ENCODE peak calls at places on chromosomes 13 and 19, in four cellular contexts. I is SJSA1; Q is effector memory CD4-positive, alpha-beta T cell; Z is CD4-positive, CD25-positive, alpha-beta regulatory T cell. W is an unnamed sample. For H3K4me1, the result is how much of the 10 kb centered on the place peaks cover.

GRCh38 chr19:17255150-17255621 is 9.4 kb downstream of the USHBP1 start:
- DNase-seq in Q (no peak), Z (no peak), I (no peak), W (no peak)

GRCh38 chr19:1122972-1123363 is 19.2 kb downstream of the GPX4 start:
- DNase-seq in I (peak), Q (no peak), Z (no peak), W (no peak)

GRCh38 chr13:36282818-36283432 is 14.7 kb downstream of the CCDC169 start:
- DNase-seq in I (peak), Z (no peak), Q (no peak), W (no peak)

GRCh38 chr13:23628765-23629565 is 58.8 kb downstream of the TNFRSF19 start:
- DNase-seq in I (no peak), Z (no peak), Q (no peak), W (no peak)

GRCh38 chr19:2495651-2496316 is 19.9 kb downstream of the GADD45B start:
- DNase-seq in I (peak), Q (no peak), Z (no peak), W (no peak)

GRCh38 chr19:19670070-19670551 is 1.5 kb downstream of the ZNF101 start:
- DNase-seq in I (no peak), Z (no peak), Q (no peak), W (no peak)

GRCh38 chr19:51572908-51573307 is 1.8 kb downstream of the ZNF175 start:
- DNase-seq in I (no peak), Q (no peak), Z (no peak), W (peak)

GRCh38 chr19:11649941-11650340 is 52.7 kb downstream of the ZNF627 start:
- DNase-seq in I (no peak), Q (no peak), Z (no peak), W (no peak)

GRCh38 chr13:78160793-78161192 is 242.2 kb upstream of the EDNRB start:
- DNase-seq in Q (no peak), Z (no peak), I (peak), W (peak)

GRCh38 chr13:113152894-113153809 is 5.3 kb upstream of the PROZ start:
- DNase-seq in Q (no peak), I (no peak), Z (peak), W (peak)

GRCh38 chr19:2578391-2578826 is 102.5 kb downstream of the GADD45B start:
- DNase-seq in I (peak), Z (no peak), Q (no peak), W (peak)

GRCh38 chr13:111046590-111047141 is 68.4 kb upstream of the ARHGEF7 start:
- DNase-seq in Q (no peak), I (peak), Z (no peak), W (no peak)

GRCh38 chr19:406999-407491 is 1.9 kb downstream of the C2CD4C start:
- DNase-seq in I (no peak), Q (no peak), Z (no peak), W (no peak)

GRCh38 chr13:20940083-20940482 is 37.5 kb upstream of the XPO4 start:
- DNase-seq in Q (no peak), I (no peak), Z (no peak), W (no peak)

GRCh38 chr13:20191311-20191901 is 1.3 kb downstream of the GJB2 start:
- DNase-seq in Z (no peak), I (no peak), Q (no peak), W (no peak)

GRCh38 chr13:105121221-105121620 is 1414.2 kb downstream of the EFNB2 start:
- DNase-seq in I (no peak), Z (no peak), Q (no peak), W (no peak)

GRCh38 chr13:105118577-105118976 is 1416.9 kb downstream of the EFNB2 start:
- DNase-seq in I (no peak), Q (no peak), Z (no peak), W (no peak)

GRCh38 chr13:105116966-105117365 is 1418.5 kb downstream of the EFNB2 start:
- DNase-seq in Q (no peak), Z (no peak), I (no peak), W (no peak)
- H3K4me1 ChIP-seq in Q (under half), Z (under half), I (under half), W (under half)

DNA sequence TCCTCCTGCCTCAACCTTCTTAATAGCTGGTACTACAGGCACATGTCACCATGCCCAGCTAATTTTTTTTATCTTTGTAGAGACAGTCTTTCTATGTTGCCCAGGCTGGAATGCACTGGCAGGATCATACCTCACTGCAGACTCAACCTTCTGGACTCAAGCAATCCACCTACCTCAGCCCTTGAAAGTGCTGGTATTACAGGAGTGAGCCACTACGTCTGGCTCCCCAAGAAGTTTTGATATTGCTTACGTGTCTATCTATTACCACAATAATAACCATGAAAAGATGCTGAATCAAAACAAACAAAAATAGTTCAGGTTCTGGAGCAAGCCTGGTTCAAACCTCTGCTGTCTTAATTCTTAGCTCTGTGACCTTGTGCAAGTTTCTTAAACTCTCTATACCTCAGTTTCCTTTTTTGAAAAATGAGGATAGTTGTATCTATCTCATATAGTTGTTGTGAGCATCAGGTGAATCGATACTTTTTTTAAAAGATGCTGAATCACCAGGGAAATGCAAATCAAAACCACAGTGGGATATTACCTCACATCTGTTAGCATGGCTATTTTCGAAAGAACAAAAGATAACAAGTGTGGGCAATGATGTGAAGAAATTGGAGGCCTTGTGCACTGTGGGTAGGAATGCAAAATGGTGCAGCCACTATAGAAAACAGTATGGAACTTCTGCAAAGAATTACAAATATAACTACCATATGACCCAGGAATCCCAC is 19.0 kb upstream of the LEUTX start:
- DNase-seq in Z (no peak), Q (no peak), I (no peak), W (peak)
- H3K27ac ChIP-seq in Z (no peak), Q (no peak), I (no peak), W (no peak)

DNA sequence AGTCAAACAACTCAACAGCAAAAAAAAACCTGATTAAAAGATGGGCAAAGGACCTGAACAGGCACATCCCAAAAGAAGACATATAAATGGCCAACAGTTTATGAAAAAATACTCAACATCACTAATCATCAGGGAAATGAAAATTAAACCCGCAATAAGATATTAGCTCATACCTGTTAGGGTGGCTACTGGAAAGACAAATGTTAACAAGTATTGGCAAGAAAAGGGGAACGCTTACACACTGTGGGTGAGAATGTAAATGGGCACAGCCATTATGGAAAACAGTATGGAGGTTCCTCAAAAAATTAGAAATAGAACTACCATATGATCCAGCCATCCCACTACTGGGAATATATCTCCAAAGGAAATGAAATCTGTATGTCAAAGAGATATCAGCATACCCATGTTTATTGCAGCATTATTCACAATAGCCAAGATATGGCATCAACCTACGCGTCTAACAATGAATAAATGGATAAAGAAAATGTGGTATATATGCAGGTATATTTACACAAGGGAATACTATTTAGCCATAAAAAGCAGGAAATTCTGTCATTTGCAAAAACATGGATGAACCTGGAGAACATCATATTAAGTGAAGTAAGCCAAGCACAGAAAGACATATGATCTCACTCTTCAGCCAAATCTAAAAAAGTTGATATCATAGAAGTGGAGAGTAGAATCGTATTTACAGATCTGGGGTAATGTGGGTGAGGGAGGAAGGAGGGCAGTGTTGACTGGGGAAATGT is 2.3 kb downstream of the ZNF780A start:
- DNase-seq in I (no peak), Q (no peak), Z (no peak), W (no peak)
- H3K4me1 ChIP-seq in I (under half), Q (under half), Z (under half), W (under half)

GRCh38 chr19:49763230-49763629 is at the start of gene TSKS:
- DNase-seq in Q (no peak), I (no peak), Z (no peak), W (no peak)
- H3K27ac ChIP-seq in Q (no peak), I (no peak), Z (no peak), W (no peak)

GRCh38 chr19:41796362-41796761 is at the start of gene CEACAM3:
- DNase-seq in Z (no peak), Q (no peak), I (no peak), W (no peak)
- H3K4me1 ChIP-seq in Z (under half), Q (under half), I (under half), W (under half)

DNA sequence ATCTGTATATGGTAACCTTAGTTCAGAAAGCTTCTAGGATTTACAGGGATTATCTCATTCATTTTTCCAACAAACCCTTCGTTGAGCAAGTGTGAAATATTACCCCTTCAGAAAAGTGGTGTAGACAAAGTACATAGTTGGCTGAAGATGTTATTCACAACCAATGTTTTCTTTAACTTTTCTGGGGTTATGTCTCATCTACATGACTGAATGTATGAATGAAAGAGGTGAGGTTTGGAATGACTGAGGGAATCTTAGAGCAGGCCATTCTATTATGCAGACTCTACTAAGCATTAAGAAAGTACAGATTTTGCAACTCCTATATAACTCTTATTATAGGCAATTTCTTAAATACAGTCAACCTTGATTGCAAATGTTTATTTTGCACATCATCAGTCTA is 167.2 kb downstream of the NDFIP2 start:
- DNase-seq in I (no peak), Z (no peak), Q (no peak), W (no peak)
- H3K27ac ChIP-seq in I (no peak), Z (no peak), Q (no peak), W (peak)

DNA sequence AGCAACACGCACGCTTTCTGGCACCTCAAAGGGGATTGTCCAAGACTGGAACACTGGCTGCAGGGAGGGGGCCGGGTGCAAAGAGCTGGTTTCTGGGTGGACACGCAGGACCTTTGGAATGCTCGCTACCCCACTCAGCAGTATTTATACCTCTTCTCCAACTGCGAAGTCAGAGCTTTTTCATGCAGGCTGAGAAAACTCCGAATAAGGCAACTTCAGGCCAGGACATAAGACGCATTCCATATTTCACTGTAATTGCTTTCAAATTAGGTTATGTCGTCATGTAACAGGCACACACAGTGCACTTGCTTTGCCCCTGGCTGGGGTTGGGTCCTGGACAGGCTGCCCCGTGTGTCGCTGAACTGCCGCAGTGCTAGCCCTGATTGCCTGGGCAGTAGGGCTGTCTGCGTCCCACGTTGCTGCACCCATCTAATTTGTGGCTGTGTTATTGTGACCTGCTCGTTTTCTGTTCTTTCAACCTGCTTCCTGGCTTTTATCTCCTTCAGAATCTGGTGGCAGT is 44.5 kb downstream of the ACTN4 start:
- DNase-seq in I (peak), Q (no peak), Z (no peak), W (peak)
- H3K4me1 ChIP-seq in I (half or more), Q (half or more), Z (half or more), W (half or more)

DNA sequence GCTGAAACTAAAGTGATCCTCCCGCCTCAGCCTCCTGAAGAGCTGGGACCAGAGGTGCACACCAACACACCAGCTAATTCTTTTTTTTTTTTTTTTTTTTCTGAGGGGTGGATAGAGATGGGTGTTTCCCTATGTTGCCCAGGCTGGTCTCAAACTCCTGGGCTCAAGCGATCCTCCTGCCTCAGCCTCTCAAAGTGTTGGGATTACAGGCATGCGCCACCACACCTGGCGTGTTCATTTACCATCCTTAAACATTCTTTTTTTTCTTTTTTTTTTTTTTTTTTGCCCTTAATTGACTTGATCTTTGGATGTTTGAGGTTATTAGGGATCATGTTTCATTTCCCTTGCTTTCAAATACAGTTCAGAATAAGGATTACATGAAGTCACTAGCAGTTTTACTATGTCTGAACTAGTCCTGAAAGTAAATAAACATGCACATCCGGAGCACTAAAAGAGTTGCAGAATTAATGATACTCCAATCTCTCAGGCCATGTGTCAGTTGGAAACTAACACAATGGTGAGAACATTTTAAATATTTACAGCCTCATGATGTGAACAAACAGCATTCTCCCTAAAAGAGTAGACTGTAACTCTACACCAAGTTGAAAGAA is 10.2 kb downstream of the UTP14C start:
- DNase-seq in I (peak), Q (no peak), Z (no peak), W (no peak)
- H3K27ac ChIP-seq in I (no peak), Q (no peak), Z (no peak), W (no peak)

GRCh38 chr19:41409288-41409687 is 11.7 kb downstream of the BCKDHA start:
- DNase-seq in Z (no peak), Q (no peak), I (no peak), W (no peak)
- H3K4me1 ChIP-seq in Z (under half), Q (under half), I (under half), W (under half)